ENCODE peak calls at places on chromosome 2, in nine cellular contexts. Y is heart left ventricle; K is stimulated activated CD8-positive, alpha-beta memory T cell treated with anti-CD3 and anti-CD28 coated beads, Interleukin-15, amount 100 ng/mL, for 1 hour; U is GM23338; M is H9; I is activated CD8-positive, alpha-beta memory T cell treated with anti-CD3 and anti-CD28 coated beads for 48 hours; C is fibroblast of pulmonary artery; S is GM12891; Q is activated CD4-positive, CD25-positive, alpha-beta regulatory T cell treated with anti-CD3 and anti-CD28 coated beads, Interleukin-2, amount 50 U/mL, for 72 hours. V is an unnamed sample.

GRCh38 chr2:8197101-8197500 is 484.8 kb upstream of the ID2 start:
- DNase-seq in Y (no peak), K (no peak), U (no peak), M (no peak), I (no peak), C (no peak), S (no peak), Q (no peak), V (no peak)

GRCh38 chr2:138919336-138919735 is 139.1 kb upstream of the NXPH2 start:
- DNase-seq in Y (no peak), K (no peak), U (no peak), M (no peak), I (no peak), C (no peak), S (no peak), Q (no peak), V (no peak)

GRCh38 chr2:108583903-108584520 is 49.7 kb downstream of the LIMS1 start:
- DNase-seq in Y (no peak), K (peak; percentile 21), U (peak; percentile 91), M (peak; percentile 61), I (no peak), C (peak; percentile 91), S (no peak), Q (no peak), V (peak; percentile 84)

GRCh38 chr2:207819021-207819687 is 49.4 kb upstream of the FZD5 start:
- DNase-seq in Y (no peak), K (no peak), U (no peak), M (no peak), I (no peak), C (no peak), S (no peak), Q (no peak), V (no peak)

GRCh38 chr2:98308068-98308467 is 38.2 kb upstream of the CNGA3 start:
- DNase-seq in Y (no peak), K (no peak), U (no peak), M (no peak), I (no peak), C (no peak), S (no peak), Q (no peak), V (no peak)

GRCh38 chr2:71792926-71793761 is 339.8 kb downstream of the DYSF start:
- DNase-seq in Y (no peak), K (no peak), U (no peak), M (no peak), I (no peak), C (peak; percentile 40), S (no peak), Q (no peak), V (no peak)

GRCh38 chr2:17441790-17442189 is 76.5 kb downstream of the RAD51AP2 start:
- DNase-seq in Y (no peak), K (no peak), U (no peak), M (no peak), I (no peak), C (no peak), S (no peak), Q (no peak), V (no peak)

GRCh38 chr2:168521342-168521741 is 65.3 kb downstream of the CERS6 start:
- DNase-seq in Y (no peak), K (no peak), U (peak; percentile 27), M (no peak), I (no peak), C (no peak), S (no peak), Q (no peak), V (peak; percentile 35)

GRCh38 chr2:212228651-212229253 is 309.9 kb downstream of the ERBB4 start:
- DNase-seq in Y (no peak), K (no peak), U (no peak), M (no peak), I (no peak), C (peak; percentile 8), S (no peak), Q (no peak), V (no peak)

GRCh38 chr2:169999041-169999440 is 171.8 kb downstream of the UBR3 start:
- DNase-seq in Y (no peak), K (no peak), U (no peak), M (no peak), I (no peak), C (no peak), S (no peak), Q (no peak), V (no peak)

GRCh38 chr2:12858786-12859185 is 142.1 kb downstream of the TRIB2 start:
- DNase-seq in Y (no peak), K (no peak), U (no peak), M (no peak), I (no peak), C (no peak), S (no peak), Q (no peak), V (no peak)

GRCh38 chr2:45074713-45075112 is 65.5 kb upstream of the SIX2 start:
- DNase-seq in Y (no peak), K (no peak), U (no peak), M (peak; percentile 15), I (no peak), C (no peak), S (no peak), Q (no peak), V (no peak)

GRCh38 chr2:158984554-158985207 is 16.2 kb downstream of the TANC1 start:
- DNase-seq in Y (no peak), K (no peak), U (peak; percentile 17), M (no peak), I (no peak), C (no peak), S (no peak), Q (no peak), V (no peak)

GRCh38 chr2:118670868-118671267 is 176.6 kb downstream of the EN1 start:
- DNase-seq in Y (no peak), K (no peak), U (no peak), M (no peak), I (no peak), C (peak; percentile 67), S (no peak), Q (no peak), V (no peak)

GRCh38 chr2:23351388-23352141 is 33.4 kb upstream of the KLHL29 start:
- DNase-seq in Y (peak; percentile 92), K (no peak), U (peak; percentile 92), M (peak; percentile 90), I (peak; percentile 20), C (peak; percentile 85), S (peak; percentile 94), Q (peak; percentile 60), V (peak; percentile 78)

GRCh38 chr2:215361211-215361875 is 49.5 kb downstream of the ATIC start:
- DNase-seq in Y (no peak), K (no peak), U (no peak), M (no peak), I (no peak), C (peak; percentile 39), S (no peak), Q (no peak), V (no peak)

GRCh38 chr2:91442246-91442905 is 2750.9 kb downstream of the RPIA start:
- DNase-seq in Y (peak; percentile 64), K (no peak), U (peak; percentile 32), M (peak; percentile 20), I (no peak), C (no peak), S (peak; percentile 19), Q (no peak), V (no peak)

GRCh38 chr2:18701981-18702380 is 112.6 kb upstream of the NT5C1B start:
- DNase-seq in Y (no peak), K (no peak), U (no peak), M (no peak), I (no peak), C (peak; percentile 40), S (no peak), Q (no peak), V (no peak)

GRCh38 chr2:160859086-160859485 is 301.1 kb upstream of the TANK start:
- DNase-seq in Y (no peak), K (no peak), U (no peak), M (no peak), I (no peak), C (peak; percentile 46), S (no peak), Q (no peak), V (no peak)

GRCh38 chr2:12120281-12121150 is 374.1 kb downstream of the LPIN1 start:
- DNase-seq in Y (no peak), K (no peak), U (no peak), M (no peak), I (no peak), C (peak; percentile 57), S (no peak), Q (no peak), V (no peak)

GRCh38 chr2:27901219-27901618 is 10.7 kb downstream of the BABAM2 start:
- DNase-seq in Y (no peak), K (no peak), U (no peak), M (no peak), I (no peak), C (no peak), S (no peak), Q (no peak), V (peak; percentile 47)

GRCh38 chr2:144713410-144713809 is 193.5 kb upstream of the ZEB2 start:
- DNase-seq in Y (no peak), K (no peak), U (no peak), M (no peak), I (no peak), C (no peak), S (no peak), Q (no peak), V (no peak)

GRCh38 chr2:10555810-10556111 is 107.6 kb upstream of the ODC1 start:
- DNase-seq in Y (no peak), K (no peak), U (no peak), M (no peak), I (no peak), C (no peak), S (no peak), Q (no peak), V (no peak)

GRCh38 chr2:160816916-160817315 is 323.3 kb upstream of the RBMS1 start:
- DNase-seq in Y (no peak), K (no peak), U (no peak), M (no peak), I (no peak), C (no peak), S (no peak), Q (no peak), V (no peak)

GRCh38 chr2:13682878-13683277 is 949.6 kb upstream of the LRATD1 start:
- DNase-seq in Y (no peak), K (no peak), U (peak; percentile 30), M (no peak), I (no peak), C (peak; percentile 45), S (no peak), Q (no peak), V (peak; percentile 53)

GRCh38 chr2:175366814-175367213 is 185.3 kb upstream of the ATP5MC3 start:
- DNase-seq in Y (no peak), K (no peak), U (peak; percentile 75), M (peak; percentile 52), I (no peak), C (peak; percentile 60), S (peak; percentile 1), Q (no peak), V (peak; percentile 52)

GRCh38 chr2:217362710-217363109 is 502.8 kb upstream of the TNP1 start:
- DNase-seq in Y (no peak), K (no peak), U (no peak), M (no peak), I (no peak), C (no peak), S (no peak), Q (no peak), V (no peak)

GRCh38 chr2:229920011-229920781 is 1.6 kb downstream of the TRIP12 start:
- DNase-seq in Y (no peak), K (no peak), U (no peak), M (no peak), I (no peak), C (peak; percentile 24), S (no peak), Q (no peak), V (peak; percentile 45)

GRCh38 chr2:198756166-198756565 is 701.6 kb downstream of the SATB2 start:
- DNase-seq in Y (no peak), K (no peak), U (no peak), M (no peak), I (no peak), C (peak; percentile 1), S (no peak), Q (no peak), V (no peak)

GRCh38 chr2:12107849-12108420 is 361.5 kb downstream of the LPIN1 start:
- DNase-seq in Y (no peak), K (no peak), U (no peak), M (no peak), I (no peak), C (peak; percentile 36), S (no peak), Q (no peak), V (no peak)

GRCh38 chr2:30629866-30630265 is 177.4 kb downstream of the CAPN13 start:
- DNase-seq in Y (no peak), K (no peak), U (no peak), M (no peak), I (no peak), C (peak; percentile 74), S (no peak), Q (no peak), V (no peak)